ENCODE peak calls at places on chromosomes 13 and 19, in ten cellular contexts. Q is heart right ventricle, C is heart left ventricle, O is PC-9, E is left ventricle myocardium inferior, Y is HCT116, N is epithelial cell of esophagus, A is AG09309, W is foreskin fibroblast, R is HL-60. H is an unnamed sample.

GRCh38 chr13:73248711-73249580 is 190.1 kb downstream of the KLF5 start:
- DNase-seq in Q (no peak), C (no peak), O (peak), E (no peak), Y (peak), N (peak), A (no peak), W (no peak), R (no peak), H (no peak)

GRCh38 chr19:43290568-43291359 is 21.4 kb upstream of the PSG9 start:
- DNase-seq in Q (no peak), C (no peak), O (no peak), E (no peak), Y (no peak), N (no peak), A (no peak), W (no peak), R (no peak), H (no peak)

GRCh38 chr13:71148391-71148790 is 718.6 kb downstream of the DACH1 start:
- DNase-seq in Q (no peak), C (no peak), O (no peak), E (no peak), Y (no peak), N (no peak), A (no peak), W (no peak), R (no peak), H (no peak)

GRCh38 chr13:20721454-20722357 is 18.2 kb downstream of the IL17D start:
- DNase-seq in Q (peak), C (no peak), O (no peak), E (peak), Y (no peak), N (peak), A (no peak), W (peak), R (no peak), H (peak)

GRCh38 chr13:45861352-45861751 is 9.8 kb upstream of the SIAH3 start:
- DNase-seq in Q (no peak), C (no peak), O (no peak), E (no peak), Y (no peak), N (no peak), A (no peak), W (no peak), R (no peak), H (no peak)

GRCh38 chr13:37735293-37735692 is 134.3 kb downstream of the TRPC4 start:
- DNase-seq in Q (no peak), C (no peak), O (no peak), E (no peak), Y (no peak), N (no peak), A (no peak), W (no peak), R (no peak), H (no peak)

GRCh38 chr13:59247166-59247565 is 916.6 kb downstream of the DIAPH3 start:
- DNase-seq in Q (peak), C (peak), O (no peak), E (peak), Y (no peak), N (no peak), A (no peak), W (no peak), R (no peak), H (no peak)

GRCh38 chr13:79227418-79227817 is 178.6 kb downstream of the RBM26 start:
- DNase-seq in Q (no peak), C (no peak), O (no peak), E (no peak), Y (no peak), N (no peak), A (no peak), W (no peak), R (no peak), H (no peak)

GRCh38 chr13:78780708-78781107 is 121.8 kb upstream of the OBI1 start:
- DNase-seq in Q (no peak), C (no peak), O (no peak), E (no peak), Y (no peak), N (no peak), A (no peak), W (no peak), R (no peak), H (no peak)

GRCh38 chr19:53333071-53333465 is 481 bp upstream of the ZNF845 start:
- DNase-seq in Q (peak), C (peak), O (no peak), E (peak), Y (no peak), N (no peak), A (no peak), W (peak), R (peak), H (no peak)

GRCh38 chr19:38173324-38174041 is 50.5 kb downstream of the DPF1 start:
- DNase-seq in Q (peak), C (peak), O (no peak), E (peak), Y (no peak), N (peak), A (peak), W (no peak), R (no peak), H (no peak)

GRCh38 chr19:47853003-47853402 is 6.0 kb upstream of the TPRX2 start:
- DNase-seq in Q (no peak), C (no peak), O (no peak), E (no peak), Y (no peak), N (no peak), A (no peak), W (no peak), R (no peak), H (no peak)

GRCh38 chr19:13463296-13463695 is 43.0 kb downstream of the CACNA1A start:
- DNase-seq in Q (no peak), C (no peak), O (no peak), E (no peak), Y (no peak), N (peak), A (no peak), W (peak), R (peak), H (peak)

GRCh38 chr19:18368504-18369222 is 17.3 kb upstream of the GDF15 start:
- DNase-seq in Q (no peak), C (no peak), O (peak), E (no peak), Y (no peak), N (no peak), A (no peak), W (no peak), R (no peak), H (no peak)

GRCh38 chr13:23671902-23672301 is 101.7 kb downstream of the TNFRSF19 start:
- DNase-seq in Q (no peak), C (no peak), O (no peak), E (no peak), Y (no peak), N (peak), A (peak), W (peak), R (no peak), H (no peak)

GRCh38 chr19:47036233-47036651 is 12.2 kb downstream of the TMEM160 start:
- DNase-seq in Q (no peak), C (no peak), O (no peak), E (no peak), Y (no peak), N (peak), A (no peak), W (peak), R (peak), H (no peak)

GRCh38 chr13:110244096-110244830 is 62.7 kb downstream of the COL4A1 start:
- DNase-seq in Q (no peak), C (no peak), O (no peak), E (no peak), Y (no peak), N (no peak), A (peak), W (peak), R (no peak), H (no peak)

GRCh38 chr19:51366999-51367564 is 894 bp upstream of the ETFB start:
- DNase-seq in Q (peak), C (peak), O (peak), E (peak), Y (no peak), N (no peak), A (no peak), W (no peak), R (peak), H (no peak)

GRCh38 chr19:36245210-36246005 is 30.5 kb downstream of the ZNF146 start:
- DNase-seq in Q (no peak), C (no peak), O (no peak), E (no peak), Y (no peak), N (no peak), A (no peak), W (no peak), R (no peak), H (peak)

GRCh38 chr13:98541701-98542203 is 35.2 kb downstream of the STK24 start:
- DNase-seq in Q (no peak), C (no peak), O (no peak), E (no peak), Y (no peak), N (no peak), A (no peak), W (peak), R (no peak), H (no peak)

GRCh38 chr13:41533266-41533665 is 75.9 kb downstream of the RGCC start:
- DNase-seq in Q (no peak), C (no peak), O (no peak), E (no peak), Y (no peak), N (no peak), A (no peak), W (no peak), R (no peak), H (no peak)

GRCh38 chr13:29937836-29938235 is 87.4 kb upstream of the UBL3 start:
- DNase-seq in Q (no peak), C (no peak), O (peak), E (no peak), Y (no peak), N (no peak), A (no peak), W (no peak), R (no peak), H (no peak)

GRCh38 chr19:21508198-21508597 is 2.8 kb downstream of the ZNF429 start:
- DNase-seq in Q (no peak), C (no peak), O (no peak), E (no peak), Y (no peak), N (no peak), A (no peak), W (no peak), R (no peak), H (no peak)

GRCh38 chr13:25175026-25175425 is 2.9 kb upstream of the AMER2 start:
- DNase-seq in Q (no peak), C (no peak), O (no peak), E (no peak), Y (no peak), N (no peak), A (no peak), W (no peak), R (no peak), H (no peak)

GRCh38 chr19:35722461-35722860 is 4.7 kb downstream of the KMT2B start:
- DNase-seq in Q (no peak), C (no peak), O (no peak), E (no peak), Y (no peak), N (no peak), A (no peak), W (no peak), R (no peak), H (no peak)

GRCh38 chr19:47102561-47103135 is 10.9 kb downstream of the ZC3H4 start:
- DNase-seq in Q (no peak), C (no peak), O (no peak), E (no peak), Y (no peak), N (no peak), A (no peak), W (no peak), R (no peak), H (no peak)

GRCh38 chr13:110593430-110594130 is 21.8 kb upstream of the NAXD start:
- DNase-seq in Q (no peak), C (no peak), O (peak), E (no peak), Y (peak), N (peak), A (no peak), W (no peak), R (peak), H (peak)

GRCh38 chr19:10762656-10763055 is 44.8 kb downstream of the DNM2 start:
- DNase-seq in Q (peak), C (no peak), O (peak), E (peak), Y (no peak), N (peak), A (no peak), W (no peak), R (no peak), H (no peak)

GRCh38 chr13:38566526-38566925 is 120.4 kb upstream of the FREM2 start:
- DNase-seq in Q (no peak), C (no peak), O (no peak), E (no peak), Y (no peak), N (no peak), A (no peak), W (no peak), R (no peak), H (peak)

GRCh38 chr13:41060723-41061074 is 610 bp upstream of the WBP4 start:
- DNase-seq in Q (peak), C (peak), O (peak), E (peak), Y (peak), N (peak), A (no peak), W (peak), R (peak), H (peak)

GRCh38 chr13:99356216-99357089 is 49.3 kb upstream of the GPR183 start:
- DNase-seq in Q (peak), C (no peak), O (no peak), E (no peak), Y (no peak), N (no peak), A (peak), W (no peak), R (peak), H (no peak)

GRCh38 chr13:109227344-109227940 is 558.9 kb downstream of the IRS2 start:
- DNase-seq in Q (no peak), C (no peak), O (no peak), E (no peak), Y (no peak), N (no peak), A (no peak), W (no peak), R (no peak), H (no peak)
- H3K4me3 ChIP-seq in Q (no peak), C (no peak), O (no peak), E (no peak), Y (no peak), N (no peak), A (no peak), W (no peak), R (no peak), H (no peak)

GRCh38 chr19:4403005-4403761 is 743 bp downstream of the CHAF1A start:
- DNase-seq in Q (no peak), C (no peak), O (no peak), E (no peak), Y (no peak), N (no peak), A (no peak), W (no peak), R (peak), H (peak)

GRCh38 chr19:4401482-4402170 is 814 bp upstream of the CHAF1A start:
- DNase-seq in Q (no peak), C (no peak), O (no peak), E (no peak), Y (no peak), N (no peak), A (no peak), W (no peak), R (no peak), H (no peak)

GRCh38 chr19:4399871-4400768 is at the start of gene SH3GL1:
- DNase-seq in Q (peak), C (peak), O (peak), E (peak), Y (peak), N (peak), A (peak), W (peak), R (peak), H (peak)

GRCh38 chr19:4405977-4406376 is 3.5 kb downstream of the CHAF1A start:
- DNase-seq in Q (no peak), C (no peak), O (no peak), E (no peak), Y (no peak), N (no peak), A (no peak), W (no peak), R (no peak), H (no peak)

GRCh38 chr19:4402171-4403004 is at the start of gene CHAF1A:
- DNase-seq in Q (peak), C (peak), O (peak), E (peak), Y (peak), N (peak), A (peak), W (peak), R (peak), H (peak)
- TF ChIP-seq CTCF in Q (no peak), C (no peak), O (no peak), E (no peak), Y (no peak), N (no peak), A (no peak), W (no peak), R (no peak), H (no peak)

DNA sequence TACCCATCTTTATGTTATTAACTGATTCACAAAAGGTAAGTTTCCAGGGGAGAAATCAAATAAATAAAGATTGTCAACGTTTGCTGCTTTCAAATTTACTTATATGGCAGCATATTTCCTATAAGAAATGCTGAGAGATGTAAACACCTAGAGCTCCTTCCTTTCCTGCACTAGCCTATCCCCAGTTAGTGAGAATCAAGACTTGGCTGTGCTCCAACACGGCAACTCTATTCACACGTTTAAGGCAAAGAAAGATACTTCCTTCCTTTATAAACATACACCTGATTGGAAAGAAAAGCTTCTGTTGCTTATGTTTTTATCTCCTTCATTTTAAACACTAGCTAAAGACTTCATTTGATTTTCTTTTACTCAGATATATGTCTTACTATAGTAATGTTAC is 107.0 kb downstream of the PCDH9 start:
- DNase-seq in Q (no peak), C (no peak), O (no peak), E (no peak), Y (no peak), N (peak), A (no peak), W (no peak), R (no peak), H (no peak)
- H3K4me3 ChIP-seq in Q (no peak), C (no peak), O (no peak), E (no peak), Y (no peak), N (no peak), A (no peak), W (no peak), R (no peak), H (no peak)

GRCh38 chr13:114234645-114235421 is at the start of gene CDC16:
- DNase-seq in Q (peak), C (peak), O (peak), E (peak), Y (peak), N (peak), A (peak), W (peak), R (peak), H (peak)
- TF ChIP-seq CTCF in Q (no peak), C (peak), O (no peak), E (peak), Y (no peak), N (no peak), A (no peak), W (no peak), R (no peak), H (no peak)